ENCODE peak calls at places on chromosomes 1 and 21, in five cellular contexts. O is brain microvascular endothelial cell; V is T-helper 2 cell; S is left lung; D is stimulated activated CD4-positive, alpha-beta T cell treated with anti-CD3 and anti-CD28 coated beads, Interleukin-12 subunit alpha, Interleukin-12 subunit beta, amount 100 ng/mL, for 4 hours. A is an unnamed sample.

GRCh38 chr1:118049981-118050380 is 120.4 kb downstream of the WDR3 start:
- DNase-seq in O (no peak), V (no peak), S (no peak), D (no peak), A (no peak)

GRCh38 chr1:185595835-185596667 is 138.1 kb upstream of the HMCN1 start:
- DNase-seq in O (peak; percentile 44), V (peak; percentile 31), S (no peak), D (peak; percentile 28), A (no peak)

GRCh38 chr1:238960071-238960470 is 426.3 kb upstream of the CHRM3 start:
- DNase-seq in O (peak; percentile 42), V (no peak), S (no peak), D (no peak), A (no peak)

GRCh38 chr1:237879195-237879594 is 11.5 kb downstream of the ZP4 start:
- DNase-seq in O (peak; percentile 11), V (no peak), S (no peak), D (no peak), A (no peak)

GRCh38 chr1:217139513-217139912 is 416.3 kb upstream of the ESRRG start:
- DNase-seq in O (no peak), V (no peak), S (peak; percentile 69), D (no peak), A (no peak)

GRCh38 chr1:215569987-215570824 is 3.1 kb downstream of the KCTD3 start:
- DNase-seq in O (no peak), V (no peak), S (no peak), D (no peak), A (no peak)

GRCh38 chr1:56073614-56074356 is 505.6 kb downstream of the PLPP3 start:
- DNase-seq in O (peak; percentile 36), V (no peak), S (no peak), D (no peak), A (peak; percentile 21)

GRCh38 chr1:67831850-67832513 is 1.3 kb downstream of the GNG12 start:
- DNase-seq in O (peak; percentile 69), V (no peak), S (peak; percentile 77), D (no peak), A (no peak)

GRCh38 chr1:113758631-113759340 is 500 bp downstream of the PHTF1 start:
- DNase-seq in O (no peak), V (peak; percentile 57), S (peak; percentile 94), D (peak; percentile 48), A (peak; percentile 80)

GRCh38 chr21:33657124-33657842 is 15.0 kb downstream of the ITSN1 start:
- DNase-seq in O (no peak), V (no peak), S (no peak), D (no peak), A (no peak)

GRCh38 chr1:219903353-219903871 is 24.9 kb downstream of the SLC30A10 start:
- DNase-seq in O (no peak), V (no peak), S (no peak), D (no peak), A (no peak)

GRCh38 chr1:243731301-243731891 is 118.6 kb downstream of the AKT3 start:
- DNase-seq in O (peak; percentile 95), V (no peak), S (no peak), D (no peak), A (no peak)

GRCh38 chr1:60345621-60346020 is 272.1 kb upstream of the C1orf87 start:
- DNase-seq in O (peak; percentile 47), V (no peak), S (no peak), D (no peak), A (no peak)

GRCh38 chr1:159012495-159012894 is 2.8 kb downstream of the IFI16 start:
- DNase-seq in O (no peak), V (peak; percentile 29), S (no peak), D (no peak), A (peak; percentile 79)

GRCh38 chr21:17636711-17637110 is 24.0 kb upstream of the BTG3 start:
- DNase-seq in O (no peak), V (no peak), S (no peak), D (no peak), A (no peak)

GRCh38 chr1:109142248-109142647 is 28.3 kb downstream of the ELAPOR1 start:
- DNase-seq in O (no peak), V (no peak), S (no peak), D (no peak), A (no peak)

GRCh38 chr1:20165522-20165951 is 20.4 kb upstream of the UBXN10 start:
- DNase-seq in O (peak; percentile 21), V (no peak), S (no peak), D (no peak), A (no peak)

A was measured in Peyer's patch.